ENCODE peak calls at places on chromosomes 16 and 17, in six cellular contexts. X is cardiac muscle cell, R is spleen, S is astrocyte, E is fibroblast of the aortic adventitia, W is GM13977. M is an unnamed sample.

GRCh38 chr16:89422905-89423630 is 67.3 kb downstream of the ANKRD11 start:
- DNase-seq in R (no peak), S (peak), E (peak), X (peak), W (peak), M (peak)

GRCh38 chr16:20879175-20880053 is 20.7 kb downstream of the DCUN1D3 start:
- DNase-seq in S (peak), W (peak), E (peak), R (no peak), X (no peak), M (no peak)

GRCh38 chr17:82647593-82648164 is 565 bp downstream of the WDR45B start:
- DNase-seq in R (no peak), X (peak), W (peak), S (no peak), E (no peak), M (no peak)

GRCh38 chr16:11977206-11978041 is 890 bp downstream of the SNX29 start:
- DNase-seq in S (peak), R (no peak), E (peak), X (no peak), W (no peak), M (no peak)

GRCh38 chr17:76075364-76076099 is 951 bp downstream of the GALR2 start:
- DNase-seq in W (no peak), E (no peak), R (no peak), X (peak), S (no peak), M (no peak)

GRCh38 chr17:81387235-81388060 is 7.8 kb upstream of the BAHCC1 start:
- DNase-seq in R (no peak), S (peak), X (peak), W (peak), E (peak), M (no peak)

GRCh38 chr16:18802755-18803218 is 1.4 kb upstream of the ARL6IP1 start:
- DNase-seq in S (no peak), E (no peak), R (no peak), W (no peak), X (no peak), M (no peak)

GRCh38 chr16:86910146-86910805 is 331.9 kb downstream of the FOXL1 start:
- DNase-seq in S (no peak), R (peak), E (no peak), W (no peak), X (no peak), M (no peak)

GRCh38 chr16:1762196-1762878 is 9.0 kb downstream of the NME3 start:
- DNase-seq in E (no peak), W (no peak), R (no peak), S (no peak), X (no peak), M (no peak)

GRCh38 chr17:59547131-59547915 is 18.1 kb upstream of the DHX40 start:
- DNase-seq in R (no peak), S (no peak), E (peak), X (no peak), W (no peak), M (no peak)

GRCh38 chr17:36089888-36090836 is at the start of gene CCL3:
- DNase-seq in S (no peak), E (no peak), X (no peak), R (peak), W (peak), M (peak)

GRCh38 chr17:40317345-40317873 is 8.4 kb downstream of the RARA start:
- DNase-seq in R (peak), E (peak), W (peak), X (peak), S (peak), M (no peak)

GRCh38 chr16:75096730-75097129 is 19.9 kb downstream of the LDHD start:
- DNase-seq in E (peak), X (no peak), R (no peak), W (no peak), S (peak), M (no peak)

GRCh38 chr17:42519546-42520444 is 16.2 kb upstream of the NAGLU start:
- DNase-seq in X (peak), R (peak), S (peak), E (peak), W (no peak), M (no peak)

GRCh38 chr16:49345829-49346228 is 27.8 kb upstream of the C16orf78 start:
- DNase-seq in R (no peak), E (no peak), S (no peak), W (no peak), X (peak), M (no peak)

GRCh38 chr17:8994319-8994718 is 27.0 kb upstream of the NTN1 start:
- DNase-seq in S (peak), X (peak), W (peak), R (peak), E (peak), M (no peak)

GRCh38 chr16:17448640-17449638 is 21.8 kb downstream of the XYLT1 start:
- DNase-seq in R (peak), X (no peak), S (no peak), W (peak), E (no peak), M (no peak)

GRCh38 chr17:35088647-35088910 is 25.1 kb upstream of the RFFL start:
- DNase-seq in S (no peak), E (no peak), R (no peak), W (no peak), X (no peak), M (peak)

GRCh38 chr17:2853111-2853721 is 57.0 kb downstream of the RAP1GAP2 start:
- DNase-seq in W (no peak), X (peak), R (peak), S (peak), E (peak), M (no peak)

GRCh38 chr17:36034127-36034526 is 16.4 kb upstream of the CCL23 start:
- DNase-seq in E (no peak), W (no peak), S (no peak), R (no peak), X (no peak), M (peak)

GRCh38 chr16:31354394-31355291 is at the start of gene ITGAX:
- DNase-seq in X (no peak), R (peak), E (peak), S (no peak), W (peak), M (peak)

GRCh38 chr16:89199241-89200123 is 855 bp downstream of the SLC22A31 start:
- DNase-seq in W (no peak), R (peak), E (no peak), X (no peak), S (no peak), M (no peak)

GRCh38 chr16:10269632-10270031 is 87.4 kb upstream of the GRIN2A start:
- DNase-seq in E (no peak), R (no peak), X (no peak), S (no peak), W (no peak), M (no peak)

GRCh38 chr16:81005644-81006471 is 827 bp downstream of the CMC2 start:
- DNase-seq in W (no peak), R (peak), X (no peak), E (peak), S (no peak), M (no peak)

GRCh38 chr17:53627511-53627910 is 195.2 kb upstream of the KIF2B start:
- DNase-seq in R (no peak), E (peak), X (no peak), W (no peak), S (peak), M (no peak)

GRCh38 chr16:635573-636205 is 416 bp downstream of the METTL26 start:
- DNase-seq in S (no peak), X (no peak), R (peak), W (no peak), E (no peak), M (no peak)

GRCh38 chr16:49672753-49673152 is 183.2 kb downstream of the ZNF423 start:
- DNase-seq in S (no peak), W (no peak), X (no peak), E (no peak), R (no peak), M (no peak)

GRCh38 chr16:47069291-47069690 is 74.5 kb downstream of the NETO2 start:
- DNase-seq in X (no peak), W (no peak), E (no peak), R (peak), S (no peak), M (no peak)

GRCh38 chr17:10787306-10788020 is 16.4 kb downstream of the TMEM238L start:
- DNase-seq in E (no peak), S (no peak), R (no peak), X (no peak), W (no peak), M (no peak)

GRCh38 chr16:14672403-14672971 is 21.6 kb downstream of the PLA2G10 start:
- DNase-seq in W (peak), R (no peak), S (no peak), E (peak), X (no peak), M (peak)

GRCh38 chr16:23869052-23869451 is 33.3 kb downstream of the PRKCB start:
- DNase-seq in E (no peak), R (no peak), X (no peak), W (no peak), S (no peak), M (no peak)

GRCh38 chr17:39400547-39401411 is 647 bp downstream of the FBXL20 start:
- DNase-seq in R (no peak), W (no peak), E (peak), X (no peak), S (peak), M (no peak)

GRCh38 chr16:30416624-30417298 is 9.4 kb downstream of the ZNF771 start:
- DNase-seq in S (no peak), X (no peak), E (no peak), R (no peak), W (no peak), M (no peak)

DNA sequence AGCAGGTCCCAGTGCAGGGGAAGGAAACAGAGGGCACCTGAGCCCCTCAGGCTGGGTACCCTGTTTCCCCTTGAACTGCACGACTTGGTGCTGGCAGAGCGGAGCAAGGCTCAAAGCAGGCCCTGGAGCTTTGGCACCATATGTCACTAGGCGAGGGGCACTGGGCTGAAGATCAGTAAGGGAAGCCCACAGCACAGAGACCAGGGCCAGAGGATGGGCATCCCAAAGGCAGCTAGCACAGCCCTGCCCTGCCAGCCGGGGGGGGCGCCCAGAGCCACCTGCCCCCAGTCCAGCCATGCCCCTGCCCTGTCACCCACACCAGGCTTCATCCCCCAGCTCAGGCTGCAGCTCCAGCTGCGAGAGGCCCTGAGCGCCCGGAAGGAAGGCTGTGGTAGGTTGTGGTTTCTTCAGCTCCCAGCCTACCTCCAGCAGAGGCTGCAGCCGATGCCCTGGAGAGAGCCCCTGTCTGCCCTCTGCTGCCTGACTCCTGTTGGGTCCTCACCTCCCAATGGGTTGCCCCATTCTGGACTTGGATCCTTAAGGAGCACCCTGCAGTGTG is 10.9 kb downstream of the NHERF1 start:
- DNase-seq in W (peak), E (no peak), R (peak), X (no peak), S (no peak), M (no peak)
- TF ChIP-seq CTCF in W (peak), E (no peak), R (peak), X (no peak), S (no peak), M (peak)

DNA sequence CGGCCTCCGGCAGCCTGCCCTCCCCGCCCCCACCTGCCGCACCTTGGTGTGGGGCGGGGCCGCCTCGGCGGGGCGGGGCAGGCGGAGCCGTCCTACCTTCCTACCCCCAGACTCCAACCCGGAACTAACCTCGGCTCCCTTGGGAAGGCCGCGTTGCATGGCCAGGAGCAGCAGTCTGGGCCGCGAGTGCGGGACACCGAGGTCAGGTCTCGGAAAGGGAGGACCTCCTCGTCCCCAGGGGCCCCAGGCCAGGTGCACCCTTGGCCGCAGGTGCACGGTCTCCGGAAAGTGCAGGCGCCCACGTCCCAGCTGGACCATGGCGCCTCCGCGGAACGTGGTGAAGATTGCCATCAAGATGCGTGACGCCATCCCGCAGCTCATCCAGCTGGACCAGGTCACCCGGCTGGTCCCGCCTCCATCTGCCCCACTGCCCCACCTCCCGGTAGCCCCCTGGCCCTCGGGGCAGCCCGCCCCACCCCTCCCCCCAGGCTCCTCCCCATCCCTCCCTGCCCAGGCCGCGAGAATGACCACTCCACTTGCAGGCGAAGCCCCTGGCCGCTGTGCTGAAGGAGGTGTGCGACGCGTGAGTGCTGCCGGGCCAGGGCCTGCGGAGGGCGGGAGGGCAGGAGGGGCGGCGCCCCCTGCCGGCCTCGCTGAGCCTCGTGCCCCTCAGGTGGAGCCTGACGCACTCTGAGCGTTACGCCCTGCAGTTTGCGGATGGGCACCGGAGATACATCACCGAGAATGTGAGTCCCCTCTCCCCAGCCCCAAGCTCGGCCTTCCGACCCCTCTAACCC is at the start of gene ELMO3:
- DNase-seq in R (no peak), X (peak), S (no peak), E (no peak), W (no peak), M (no peak)
- TF ChIP-seq CTCF in R (no peak), X (peak), S (no peak), E (peak), W (no peak), M (no peak)

DNA sequence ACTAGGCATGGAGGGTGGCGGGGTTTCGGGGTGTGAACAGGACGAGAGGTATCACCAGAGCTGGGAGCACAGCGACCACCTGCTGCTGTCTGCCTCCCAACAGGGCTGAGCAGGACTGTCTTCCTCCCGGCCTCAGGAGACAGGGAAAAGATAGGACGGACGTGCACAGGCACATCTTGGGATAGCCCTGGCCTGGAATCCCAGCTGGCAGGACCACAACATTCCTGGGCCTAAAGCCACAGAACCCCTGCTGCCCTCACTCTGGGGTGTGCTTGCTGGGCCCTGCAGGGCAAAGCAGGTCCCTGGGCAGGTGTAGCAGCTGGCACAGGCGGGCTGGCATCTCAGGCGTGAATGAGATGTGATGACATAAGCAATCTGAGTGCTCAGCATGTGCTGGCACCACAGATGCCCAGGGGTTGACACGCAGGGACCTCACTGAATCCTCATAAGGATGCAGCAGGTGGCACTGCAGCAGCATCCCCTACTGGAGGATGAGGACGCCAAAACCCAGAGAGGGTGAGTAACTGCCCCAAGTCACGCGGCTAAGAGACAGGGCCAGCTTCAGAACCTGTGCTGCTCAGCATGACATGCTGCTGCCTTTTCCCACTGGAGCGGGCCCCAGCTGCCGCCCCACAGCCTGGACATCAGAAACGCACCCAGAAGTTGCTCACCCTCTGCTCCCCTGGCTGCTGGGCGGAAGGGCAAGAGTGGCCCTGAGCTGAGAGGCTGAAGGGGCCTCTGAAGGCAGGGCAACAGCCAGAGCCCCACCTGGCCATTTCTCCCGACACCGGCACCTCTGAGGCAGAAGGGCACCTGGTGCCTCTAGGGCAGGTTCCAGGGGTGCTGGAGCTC is 7.1 kb downstream of the CORO7 start:
- DNase-seq in R (peak), S (no peak), E (no peak), W (no peak), X (no peak), M (no peak)
- TF ChIP-seq CTCF in R (no peak), S (peak), E (no peak), W (no peak), X (no peak), M (no peak)

GRCh38 chr16:68237243-68238028 is 1.5 kb upstream of the ESRP2 start:
- DNase-seq in S (peak), W (peak), E (peak), X (peak), R (peak), M (peak)
- TF ChIP-seq CTCF in S (no peak), W (no peak), E (no peak), X (no peak), R (peak), M (no peak)

GRCh38 chr17:27807567-27808470 is 7.5 kb upstream of the NOS2 start:
- DNase-seq in E (no peak), W (peak), R (peak), X (peak), S (no peak), M (peak)

GRCh38 chr17:27804113-27804512 is 3.8 kb upstream of the NOS2 start:
- DNase-seq in W (no peak), X (no peak), E (no peak), S (no peak), R (no peak), M (no peak)

GRCh38 chr17:27802962-27803680 is 2.8 kb upstream of the NOS2 start:
- DNase-seq in W (no peak), X (no peak), S (no peak), R (no peak), E (no peak), M (no peak)

GRCh38 chr17:27808629-27809028 is 8.3 kb upstream of the NOS2 start:
- DNase-seq in R (no peak), E (no peak), W (no peak), S (no peak), X (no peak), M (peak)

GRCh38 chr17:27805520-27806146 is 5.3 kb upstream of the NOS2 start:
- DNase-seq in R (peak), E (peak), X (peak), S (peak), W (peak), M (peak)
- TF ChIP-seq CTCF in R (peak), E (peak), X (peak), S (peak), W (peak), M (peak)

GRCh38 chr17:31508310-31509094 is 117.0 kb downstream of the RAB11FIP4 start:
- DNase-seq in R (peak), X (peak), E (no peak), W (peak), S (no peak), M (peak)
- TF ChIP-seq CTCF in R (peak), X (peak), E (peak), W (peak), S (no peak), M (peak)

GRCh38 chr17:45293413-45294211 is 23.2 kb downstream of the MAP3K14 start:
- DNase-seq in R (peak), W (no peak), X (peak), S (peak), E (peak), M (no peak)
- TF ChIP-seq CTCF in R (no peak), W (no peak), X (no peak), S (no peak), E (no peak), M (no peak)

DNA sequence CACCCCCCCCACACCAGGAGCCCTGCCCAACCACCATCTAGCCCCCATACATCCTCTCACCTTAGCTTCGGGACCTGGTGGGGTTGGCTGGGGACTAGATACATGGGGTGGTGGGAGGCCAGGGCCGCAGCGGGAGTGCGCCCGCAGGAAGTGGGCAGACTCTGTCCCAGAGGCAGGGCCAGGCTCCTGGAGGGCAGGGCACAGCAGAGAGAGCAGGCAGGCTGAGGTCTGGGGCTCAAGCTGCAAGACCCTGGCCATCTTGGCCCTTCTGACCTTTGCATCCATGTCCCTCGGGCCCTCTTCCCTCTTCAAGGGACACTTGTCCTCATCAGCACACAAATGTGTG is 2.7 kb downstream of the ENKD1 start:
- DNase-seq in X (no peak), S (no peak), E (no peak), R (no peak), W (no peak), M (no peak)
- TF ChIP-seq CTCF in X (no peak), S (no peak), E (no peak), R (no peak), W (no peak), M (no peak)

GRCh38 chr17:37736428-37736827 is 8.4 kb downstream of the HNF1B start:
- DNase-seq in S (no peak), W (no peak), X (no peak), E (no peak), R (no peak), M (no peak)

GRCh38 chr17:37737971-37738370 is 6.9 kb downstream of the HNF1B start:
- DNase-seq in E (peak), W (no peak), X (no peak), R (no peak), S (peak), M (no peak)

GRCh38 chr17:37735165-37735564 is 9.7 kb downstream of the HNF1B start:
- DNase-seq in X (no peak), S (no peak), W (no peak), E (no peak), R (no peak), M (no peak)

GRCh38 chr17:37740861-37741260 is 4.0 kb downstream of the HNF1B start:
- DNase-seq in E (no peak), X (no peak), R (no peak), S (no peak), W (no peak), M (no peak)

DNA sequence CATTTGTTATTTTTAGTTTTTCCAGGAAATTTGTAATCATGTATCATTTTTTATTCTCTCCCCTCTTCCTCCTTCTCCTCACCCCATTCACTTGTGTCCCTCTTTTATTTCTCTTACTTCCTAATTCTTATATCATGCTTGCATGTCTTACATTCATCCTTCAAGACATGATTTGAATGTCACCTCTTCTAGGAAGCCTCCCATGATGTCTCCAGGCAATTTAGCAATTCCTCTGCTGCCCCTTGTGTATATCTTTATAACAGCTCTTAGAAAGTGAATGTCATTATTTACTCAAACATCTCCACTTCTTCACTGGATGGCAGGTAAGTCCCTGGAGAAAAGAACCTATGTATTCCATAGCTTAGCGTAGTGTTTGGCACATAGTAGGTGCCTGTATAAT is 7.8 kb downstream of the HNF1B start:
- DNase-seq in S (no peak), X (no peak), W (no peak), R (no peak), E (no peak), M (no peak)
- TF ChIP-seq CTCF in S (peak), X (no peak), W (no peak), R (no peak), E (no peak), M (peak)

GRCh38 chr16:5428932-5429331 is 331.3 kb upstream of the EEF2KMT start:
- DNase-seq in E (no peak), W (no peak), X (peak), R (no peak), S (no peak), M (no peak)
- TF ChIP-seq CTCF in E (no peak), W (no peak), X (no peak), R (no peak), S (no peak), M (no peak)

M was measured in GM12864.